ENCODE peak calls at places on chromosomes 13 and 19, in eight cellular contexts. One of them, this sample, is unnamed.

GRCh38 chr19:40811478-40812341 is 12.7 kb downstream of the EGLN2 start:
- ATAC-seq in naive B cell: peak; percentile 42
- ATAC-seq in sciatic nerve: no peak
- ATAC-seq in natural killer cell: no peak
- ATAC-seq in heart left ventricle: no peak
- ATAC-seq in effector memory CD8-positive, alpha-beta T cell: no peak
- ATAC-seq in naive thymus-derived CD8-positive, alpha-beta T cell: peak; percentile 27
- ATAC-seq in T-helper 17 cell: peak; percentile 24
- ATAC-seq in this sample: no peak

GRCh38 chr19:4370418-4371041 is 27.2 kb downstream of the MPND start:
- ATAC-seq in effector memory CD8-positive, alpha-beta T cell: no peak
- ATAC-seq in sciatic nerve: no peak
- ATAC-seq in natural killer cell: no peak
- ATAC-seq in heart left ventricle: no peak
- ATAC-seq in T-helper 17 cell: no peak
- ATAC-seq in naive thymus-derived CD8-positive, alpha-beta T cell: no peak
- ATAC-seq in naive B cell: no peak
- ATAC-seq in this sample: no peak

GRCh38 chr19:47757617-47758432 is 12.5 kb downstream of the NOP53 start:
- ATAC-seq in heart left ventricle: no peak
- ATAC-seq in effector memory CD8-positive, alpha-beta T cell: no peak
- ATAC-seq in naive B cell: no peak
- ATAC-seq in T-helper 17 cell: no peak
- ATAC-seq in sciatic nerve: no peak
- ATAC-seq in natural killer cell: no peak
- ATAC-seq in naive thymus-derived CD8-positive, alpha-beta T cell: no peak
- ATAC-seq in this sample: no peak

GRCh38 chr13:39712626-39713025 is 57.2 kb downstream of the COG6 start:
- ATAC-seq in naive thymus-derived CD8-positive, alpha-beta T cell: no peak
- ATAC-seq in naive B cell: no peak
- ATAC-seq in sciatic nerve: no peak
- ATAC-seq in natural killer cell: no peak
- ATAC-seq in T-helper 17 cell: no peak
- ATAC-seq in effector memory CD8-positive, alpha-beta T cell: no peak
- ATAC-seq in heart left ventricle: no peak
- ATAC-seq in this sample: no peak

GRCh38 chr13:34217343-34218094 is 399.6 kb downstream of the RFC3 start:
- ATAC-seq in T-helper 17 cell: no peak
- ATAC-seq in effector memory CD8-positive, alpha-beta T cell: no peak
- ATAC-seq in naive thymus-derived CD8-positive, alpha-beta T cell: no peak
- ATAC-seq in naive B cell: no peak
- ATAC-seq in sciatic nerve: no peak
- ATAC-seq in heart left ventricle: no peak
- ATAC-seq in natural killer cell: no peak
- ATAC-seq in this sample: no peak

GRCh38 chr19:57443121-57443696 is 8.1 kb downstream of the ZNF749 start:
- ATAC-seq in T-helper 17 cell: no peak
- ATAC-seq in naive thymus-derived CD8-positive, alpha-beta T cell: no peak
- ATAC-seq in sciatic nerve: no peak
- ATAC-seq in heart left ventricle: no peak
- ATAC-seq in effector memory CD8-positive, alpha-beta T cell: no peak
- ATAC-seq in natural killer cell: no peak
- ATAC-seq in naive B cell: no peak
- ATAC-seq in this sample: no peak

GRCh38 chr13:40127476-40127875 is 472.0 kb downstream of the COG6 start:
- ATAC-seq in natural killer cell: no peak
- ATAC-seq in effector memory CD8-positive, alpha-beta T cell: peak; percentile 52
- ATAC-seq in naive thymus-derived CD8-positive, alpha-beta T cell: no peak
- ATAC-seq in heart left ventricle: no peak
- ATAC-seq in naive B cell: peak; percentile 84
- ATAC-seq in sciatic nerve: no peak
- ATAC-seq in T-helper 17 cell: peak; percentile 63
- ATAC-seq in this sample: no peak

GRCh38 chr19:49442793-49443365 is 1.6 kb upstream of the SLC17A7 start:
- ATAC-seq in effector memory CD8-positive, alpha-beta T cell: peak; percentile 15
- ATAC-seq in naive B cell: peak; percentile 20
- ATAC-seq in sciatic nerve: peak; percentile 82
- ATAC-seq in naive thymus-derived CD8-positive, alpha-beta T cell: peak; percentile 0
- ATAC-seq in natural killer cell: peak; percentile 7
- ATAC-seq in T-helper 17 cell: peak; percentile 28
- ATAC-seq in heart left ventricle: peak; percentile 80
- ATAC-seq in this sample: peak; percentile 79

GRCh38 chr13:95192998-95193397 is 108.3 kb downstream of the ABCC4 start:
- ATAC-seq in naive B cell: no peak
- ATAC-seq in effector memory CD8-positive, alpha-beta T cell: no peak
- ATAC-seq in heart left ventricle: no peak
- ATAC-seq in naive thymus-derived CD8-positive, alpha-beta T cell: no peak
- ATAC-seq in sciatic nerve: no peak
- ATAC-seq in natural killer cell: no peak
- ATAC-seq in T-helper 17 cell: no peak
- ATAC-seq in this sample: no peak

GRCh38 chr19:28500982-28501633 is 711.8 kb downstream of the UQCRFS1 start:
- ATAC-seq in sciatic nerve: no peak
- ATAC-seq in heart left ventricle: no peak
- ATAC-seq in T-helper 17 cell: no peak
- ATAC-seq in naive B cell: no peak
- ATAC-seq in natural killer cell: peak; percentile 74
- ATAC-seq in naive thymus-derived CD8-positive, alpha-beta T cell: no peak
- ATAC-seq in effector memory CD8-positive, alpha-beta T cell: peak; percentile 63
- ATAC-seq in this sample: no peak

GRCh38 chr19:5567360-5567970 is at the start of gene TINCR:
- ATAC-seq in naive B cell: no peak
- ATAC-seq in effector memory CD8-positive, alpha-beta T cell: no peak
- ATAC-seq in T-helper 17 cell: no peak
- ATAC-seq in natural killer cell: no peak
- ATAC-seq in naive thymus-derived CD8-positive, alpha-beta T cell: no peak
- ATAC-seq in sciatic nerve: no peak
- ATAC-seq in heart left ventricle: no peak
- ATAC-seq in this sample: no peak

GRCh38 chr19:2944775-2945574 is at the start of gene ZNF77:
- ATAC-seq in naive B cell: peak; percentile 96
- ATAC-seq in effector memory CD8-positive, alpha-beta T cell: peak; percentile 97
- ATAC-seq in T-helper 17 cell: peak; percentile 98
- ATAC-seq in sciatic nerve: peak; percentile 99
- ATAC-seq in natural killer cell: peak; percentile 96
- ATAC-seq in heart left ventricle: peak; percentile 99
- ATAC-seq in naive thymus-derived CD8-positive, alpha-beta T cell: peak; percentile 97
- ATAC-seq in this sample: peak; percentile 100

GRCh38 chr13:60229708-60230272 is 66.1 kb upstream of the DIAPH3 start:
- ATAC-seq in naive B cell: no peak
- ATAC-seq in natural killer cell: no peak
- ATAC-seq in sciatic nerve: no peak
- ATAC-seq in heart left ventricle: no peak
- ATAC-seq in effector memory CD8-positive, alpha-beta T cell: no peak
- ATAC-seq in T-helper 17 cell: no peak
- ATAC-seq in naive thymus-derived CD8-positive, alpha-beta T cell: no peak
- ATAC-seq in this sample: no peak

GRCh38 chr13:101098873-101099272 is 317.4 kb downstream of the NALCN start:
- ATAC-seq in natural killer cell: no peak
- ATAC-seq in naive thymus-derived CD8-positive, alpha-beta T cell: no peak
- ATAC-seq in naive B cell: no peak
- ATAC-seq in heart left ventricle: no peak
- ATAC-seq in T-helper 17 cell: no peak
- ATAC-seq in effector memory CD8-positive, alpha-beta T cell: no peak
- ATAC-seq in sciatic nerve: no peak
- ATAC-seq in this sample: no peak

GRCh38 chr19:8655340-8655709 is 24.9 kb downstream of the NFILZ start:
- ATAC-seq in naive thymus-derived CD8-positive, alpha-beta T cell: peak; percentile 79
- ATAC-seq in heart left ventricle: no peak
- ATAC-seq in T-helper 17 cell: peak; percentile 63
- ATAC-seq in effector memory CD8-positive, alpha-beta T cell: peak; percentile 77
- ATAC-seq in sciatic nerve: no peak
- ATAC-seq in natural killer cell: peak; percentile 55
- ATAC-seq in naive B cell: peak; percentile 45
- ATAC-seq in this sample: no peak

This sample was measured in gastroesophageal sphincter.